ENCODE peak calls at places on chromosome 18, in five cellular contexts. L is Panc1; D is H54; K is left colon; N is activated CD8-positive, alpha-beta memory T cell treated with anti-CD3 and anti-CD28 coated beads for 1 hour. W is an unnamed sample.

GRCh38 chr18:79616651-79617518 is 62.7 kb upstream of the CTDP1 start:
- DNase-seq in L (no peak), D (no peak), K (no peak), N (no peak), W (no peak)

GRCh38 chr18:10081477-10081876 is 167.7 kb downstream of the VAPA start:
- DNase-seq in L (no peak), D (no peak), K (no peak), N (no peak), W (no peak)

GRCh38 chr18:66495844-66496243 is 108.0 kb downstream of the CDH19 start:
- DNase-seq in L (no peak), D (no peak), K (peak), N (no peak), W (no peak)

GRCh38 chr18:48133675-48134251 is 203.3 kb upstream of the SMAD2 start:
- DNase-seq in L (no peak), D (no peak), K (peak), N (no peak), W (no peak)

GRCh38 chr18:57940166-57940565 is 103.9 kb upstream of the NEDD4L start:
- DNase-seq in L (no peak), D (no peak), K (no peak), N (no peak), W (no peak)

GRCh38 chr18:47953471-47953931 is 23.0 kb upstream of the SMAD2 start:
- DNase-seq in L (no peak), D (peak), K (no peak), N (no peak), W (no peak)

GRCh38 chr18:55833543-55833942 is 245.6 kb upstream of the TCF4 start:
- DNase-seq in L (peak), D (peak), K (no peak), N (no peak), W (no peak)

GRCh38 chr18:71878226-71878625 is 665.9 kb downstream of the CBLN2 start:
- DNase-seq in L (no peak), D (no peak), K (no peak), N (no peak), W (no peak)

GRCh38 chr18:56309104-56309503 is 329.3 kb downstream of the TXNL1 start:
- DNase-seq in L (no peak), D (no peak), K (no peak), N (no peak), W (no peak)

GRCh38 chr18:48669180-48669675 is 130.4 kb downstream of the CTIF start:
- DNase-seq in L (no peak), D (no peak), K (peak), N (no peak), W (no peak)

GRCh38 chr18:13375302-13376255 is 157.0 kb downstream of the LDLRAD4 start:
- DNase-seq in L (peak), D (peak), K (peak), N (peak), W (peak)

GRCh38 chr18:39421319-39421718 is 1855.7 kb upstream of the CELF4 start:
- DNase-seq in L (no peak), D (no peak), K (no peak), N (no peak), W (no peak)

GRCh38 chr18:23538040-23538439 is 34.7 kb downstream of the RMC1 start:
- DNase-seq in L (no peak), D (no peak), K (no peak), N (no peak), W (no peak)

GRCh38 chr18:22346342-22346967 is 71.3 kb downstream of the CTAGE1 start:
- DNase-seq in L (no peak), D (no peak), K (peak), N (no peak), W (peak)

GRCh38 chr18:21085579-21086161 is 25.9 kb downstream of the ROCK1 start:
- DNase-seq in L (no peak), D (no peak), K (no peak), N (no peak), W (no peak)

GRCh38 chr18:68507781-68508180 is 207.1 kb downstream of the TMX3 start:
- DNase-seq in L (no peak), D (no peak), K (no peak), N (no peak), W (no peak)

W was measured in thoracic aorta.